ENCODE peak calls at places on chromosomes 12 and 14, in four cellular contexts. U is SW480, G is K562, A is fibroblast of pulmonary artery. D is an unnamed sample.

GRCh38 chr12:56260921-56261320 is 2.7 kb upstream of the ANKRD52 start:
- DNase-seq in U (no peak), G (no peak), A (no peak), D (no peak)

GRCh38 chr12:40645361-40645760 is 46.9 kb upstream of the CNTN1 start:
- DNase-seq in U (no peak), G (no peak), A (no peak), D (no peak)

GRCh38 chr14:64113279-64113678 is 180.9 kb downstream of the ESR2 start:
- DNase-seq in U (peak), G (no peak), A (no peak), D (no peak)

GRCh38 chr14:41605550-41606248 is 977 bp upstream of the LRFN5 start:
- DNase-seq in U (no peak), G (no peak), A (peak), D (no peak)

GRCh38 chr12:132170637-132171292 is 26.5 kb downstream of the NOC4L start:
- DNase-seq in U (no peak), G (no peak), A (no peak), D (no peak)

GRCh38 chr14:95534299-95535225 is at the start of gene GLRX5:
- DNase-seq in U (peak), G (peak), A (peak), D (peak)

GRCh38 chr12:53485955-53486729 is 13.1 kb downstream of the MAP3K12 start:
- DNase-seq in U (no peak), G (no peak), A (no peak), D (no peak)

GRCh38 chr14:64826845-64827244 is 52.9 kb downstream of the SPTB start:
- DNase-seq in U (no peak), G (no peak), A (no peak), D (peak)

GRCh38 chr12:111980598-111980997 is 32.4 kb downstream of the TMEM116 start:
- DNase-seq in U (no peak), G (no peak), A (no peak), D (no peak)

GRCh38 chr12:116360579-116361403 is 83.3 kb upstream of the MED13L start:
- DNase-seq in U (no peak), G (peak), A (no peak), D (no peak)

GRCh38 chr12:84502180-84502857 is 410.3 kb downstream of the SLC6A15 start:
- DNase-seq in U (no peak), G (no peak), A (no peak), D (peak)

GRCh38 chr14:68377459-68377858 is 415.4 kb downstream of the ZFP36L1 start:
- DNase-seq in U (peak), G (peak), A (peak), D (no peak)

GRCh38 chr14:24194186-24194872 is 912 bp downstream of the TM9SF1 start:
- DNase-seq in U (no peak), G (no peak), A (no peak), D (no peak)

GRCh38 chr14:54440454-54440853 is 720 bp downstream of the CNIH1 start:
- DNase-seq in U (peak), G (no peak), A (peak), D (peak)

GRCh38 chr12:91818236-91819131 is 327.2 kb downstream of the BTG1 start:
- DNase-seq in U (no peak), G (no peak), A (no peak), D (peak)

GRCh38 chr12:104243551-104243950 is 28.0 kb downstream of the TXNRD1 start:
- DNase-seq in U (no peak), G (no peak), A (no peak), D (no peak)

GRCh38 chr12:119423285-119423684 is 88.8 kb downstream of the CCDC60 start:
- DNase-seq in U (peak), G (no peak), A (no peak), D (no peak)

GRCh38 chr14:29243355-29243754 is 476.8 kb downstream of the FOXG1 start:
- DNase-seq in U (no peak), G (no peak), A (peak), D (peak)

GRCh38 chr14:104111301-104112112 is 26.0 kb downstream of the ASPG start:
- DNase-seq in U (no peak), G (no peak), A (no peak), D (no peak)

GRCh38 chr14:77866932-77867331 is 67.0 kb downstream of the ADCK1 start:
- DNase-seq in U (no peak), G (no peak), A (no peak), D (no peak)

GRCh38 chr12:105393586-105393985 is 63.1 kb downstream of the C12orf75 start:
- DNase-seq in U (no peak), G (no peak), A (peak), D (no peak)

GRCh38 chr12:105502426-105502930 is 172.0 kb downstream of the C12orf75 start:
- DNase-seq in U (no peak), G (no peak), A (no peak), D (no peak)

GRCh38 chr14:104724407-104724980 is 465 bp downstream of the ADSS1 start:
- DNase-seq in U (peak), G (peak), A (no peak), D (no peak)